ENCODE peak calls at places on chromosome X, in four cellular contexts. R is dorsolateral prefrontal cortex, N is GM23248, G is adrenal gland. B is an unnamed sample.

GRCh38 chrX:131783555-131784338 is 239.4 kb upstream of the STK26 start:
- DNase-seq in R (peak), N (no peak), G (no peak), B (no peak)

GRCh38 chrX:72620550-72621145 is 48.0 kb upstream of the HDAC8 start:
- DNase-seq in R (no peak), N (peak), G (peak), B (no peak)

GRCh38 chrX:13131511-13132137 is 87.2 kb upstream of the FAM9C start:
- DNase-seq in R (no peak), N (no peak), G (peak), B (peak)

GRCh38 chrX:131704136-131704695 is 160.3 kb downstream of the OR13H1 start:
- DNase-seq in R (peak), N (peak), G (no peak), B (peak)

GRCh38 chrX:23373129-23373804 is 38.6 kb downstream of the PTCHD1 start:
- DNase-seq in R (no peak), N (peak), G (no peak), B (no peak)

GRCh38 chrX:100819837-100820666 is at the start of gene CSTF2:
- DNase-seq in R (peak), N (peak), G (peak), B (peak)

GRCh38 chrX:148422531-148422930 is 77.9 kb upstream of the AFF2 start:
- DNase-seq in R (no peak), N (peak), G (peak), B (no peak)

GRCh38 chrX:3262906-3263305 is 83.5 kb downstream of the MXRA5 start:
- DNase-seq in R (no peak), N (peak), G (peak), B (no peak)

GRCh38 chrX:48694776-48695523 is 1.6 kb upstream of the SUV39H1 start:
- DNase-seq in R (no peak), N (no peak), G (no peak), B (no peak)

GRCh38 chrX:154719132-154719675 is 31.7 kb downstream of the GAB3 start:
- DNase-seq in R (no peak), N (peak), G (no peak), B (peak)

GRCh38 chrX:118682258-118683014 is 45.0 kb upstream of the IL13RA1 start:
- DNase-seq in R (no peak), N (no peak), G (no peak), B (no peak)

GRCh38 chrX:111181883-111182400 is 86.0 kb downstream of the PAK3 start:
- DNase-seq in R (no peak), N (no peak), G (no peak), B (no peak)

GRCh38 chrX:13940646-13941045 is 89.0 kb downstream of the GEMIN8 start:
- DNase-seq in R (no peak), N (no peak), G (no peak), B (no peak)

GRCh38 chrX:47218280-47218919 is at the start of gene CDK16:
- DNase-seq in R (peak), N (peak), G (peak), B (peak)

GRCh38 chrX:131675596-131676194 is 131.8 kb downstream of the OR13H1 start:
- DNase-seq in R (no peak), N (peak), G (no peak), B (no peak)

GRCh38 chrX:15514279-15514678 is 13.7 kb downstream of the BMX start:
- DNase-seq in R (no peak), N (no peak), G (no peak), B (no peak)

GRCh38 chrX:134026732-134027311 is 41.4 kb upstream of the GPC3 start:
- DNase-seq in R (no peak), N (peak), G (peak), B (no peak)

GRCh38 chrX:119288890-119289393 is 52.9 kb downstream of the PGRMC1 start:
- DNase-seq in R (no peak), N (no peak), G (no peak), B (no peak)

GRCh38 chrX:132875705-132876508 is 82.5 kb downstream of the HS6ST2 start:
- DNase-seq in R (no peak), N (no peak), G (no peak), B (no peak)

GRCh38 chrX:110381216-110381615 is 22.6 kb downstream of the RTL9 start:
- DNase-seq in R (no peak), N (peak), G (no peak), B (no peak)

GRCh38 chrX:130669233-130669632 is 233.8 kb downstream of the ENOX2 start:
- DNase-seq in R (no peak), N (peak), G (no peak), B (no peak)

GRCh38 chrX:153153516-153153915 is 25.6 kb upstream of the MAGEA1 start:
- DNase-seq in R (no peak), N (peak), G (no peak), B (no peak)

GRCh38 chrX:134374294-134374693 is 85.7 kb upstream of the HPRT1 start:
- DNase-seq in R (no peak), N (peak), G (no peak), B (peak)

GRCh38 chrX:71665747-71666146 is 1.6 kb upstream of the LOC101059915 start:
- DNase-seq in R (no peak), N (no peak), G (no peak), B (no peak)

GRCh38 chrX:23694606-23695005 is 27.3 kb downstream of the PRDX4 start:
- DNase-seq in R (peak), N (peak), G (peak), B (peak)

GRCh38 chrX:8971116-8971515 is 62.8 kb downstream of the FAM9B start:
- DNase-seq in R (no peak), N (peak), G (no peak), B (no peak)

GRCh38 chrX:80354966-80355465 is 65.2 kb upstream of the TENT5D start:
- DNase-seq in R (no peak), N (no peak), G (no peak), B (no peak)

GRCh38 chrX:74371399-74371798 is 49.9 kb upstream of the SLC16A2 start:
- DNase-seq in R (no peak), N (peak), G (no peak), B (no peak)

GRCh38 chrX:38018734-38019410 is 12.5 kb downstream of the SYTL5 start:
- DNase-seq in R (no peak), N (no peak), G (no peak), B (no peak)

GRCh38 chrX:44891642-44892041 is 18.7 kb downstream of the KDM6A start:
- DNase-seq in R (no peak), N (no peak), G (no peak), B (no peak)
- H3K27ac ChIP-seq in R (no peak), N (no peak), G (no peak), B (no peak)

GRCh38 chrX:10017866-10018265 is 50.7 kb downstream of the CLDN34 start:
- DNase-seq in R (no peak), N (peak), G (no peak), B (no peak)
- H3K27ac ChIP-seq in R (no peak), N (peak), G (no peak), B (no peak)

GRCh38 chrX:40891798-40892197 is 156.5 kb upstream of the MED14 start:
- DNase-seq in R (no peak), N (no peak), G (no peak), B (no peak)
- H3K27ac ChIP-seq in R (no peak), N (no peak), G (no peak), B (no peak)

GRCh38 chrX:10381218-10381617 is 224.4 kb downstream of the CLCN4 start:
- DNase-seq in R (no peak), N (no peak), G (no peak), B (no peak)
- H3K27ac ChIP-seq in R (no peak), N (no peak), G (no peak), B (no peak)

GRCh38 chrX:116240446-116240845 is 69.9 kb downstream of the AGTR2 start:
- DNase-seq in R (no peak), N (no peak), G (no peak), B (no peak)
- H3K27ac ChIP-seq in R (no peak), N (peak), G (no peak), B (no peak)

GRCh38 chrX:46180258-46180687 is 364.9 kb downstream of the ZNF674 start:
- DNase-seq in R (no peak), N (peak), G (no peak), B (no peak)
- H3K27ac ChIP-seq in R (no peak), N (peak), G (no peak), B (no peak)

B was measured in CD4-positive, alpha-beta memory T cell.